ENCODE peak calls at places on chromosomes 11 and 22, in six cellular contexts. M is K562, A is GM12878, N is A549, F is endothelial cell of umbilical vein, C is HepG2. K is an unnamed sample.

GRCh38 chr22:35995345-35995744 is 33.3 kb downstream of the RBFOX2 start:
- DNase-seq in C (no peak), F (no peak), N (no peak), A (no peak), M (no peak), K (no peak)

GRCh38 chr11:95991101-95991500 is 67.2 kb upstream of the MTMR2 start:
- DNase-seq in A (no peak), C (no peak), N (no peak), F (no peak), M (no peak), K (no peak)

GRCh38 chr11:31779268-31779879 is 31.7 kb downstream of the PAX6 start:
- DNase-seq in M (no peak), N (no peak), F (peak; percentile 51), C (no peak), A (no peak), K (no peak)

GRCh38 chr11:132202621-132203020 is 832.2 kb downstream of the NTM start:
- DNase-seq in A (no peak), M (no peak), N (no peak), F (no peak), C (no peak), K (no peak)

GRCh38 chr11:14380947-14381555 is 22.1 kb upstream of the RRAS2 start:
- DNase-seq in F (peak; percentile 73), A (no peak), M (no peak), N (peak; percentile 72), C (peak; percentile 22), K (no peak)

GRCh38 chr11:113774174-113774503 is 647 bp upstream of the ZW10 start:
- DNase-seq in N (no peak), F (no peak), C (no peak), M (no peak), A (no peak), K (no peak)

GRCh38 chr11:106076421-106076922 is 675 bp downstream of the KBTBD3 start:
- DNase-seq in C (no peak), A (no peak), N (no peak), M (no peak), F (no peak), K (no peak)

GRCh38 chr22:46825145-46825544 is 62.7 kb downstream of the TBC1D22A start:
- DNase-seq in N (no peak), M (no peak), F (no peak), A (no peak), C (no peak), K (no peak)

GRCh38 chr11:69157156-69157821 is 1.6 kb downstream of the SMIM38 start:
- DNase-seq in A (no peak), C (peak; percentile 91), N (no peak), M (peak; percentile 47), F (peak; percentile 13), K (no peak)

GRCh38 chr11:12798609-12799011 is 124.4 kb downstream of the TEAD1 start:
- DNase-seq in C (no peak), A (no peak), F (no peak), N (no peak), M (no peak), K (no peak)

GRCh38 chr11:78878631-78879030 is 304.0 kb upstream of the NARS2 start:
- DNase-seq in F (no peak), A (no peak), C (no peak), M (no peak), N (no peak), K (no peak)

GRCh38 chr11:64582885-64583284 is 8.1 kb upstream of the SLC22A12 start:
- DNase-seq in A (no peak), F (no peak), C (no peak), M (no peak), N (no peak), K (no peak)

GRCh38 chr11:102239906-102240305 is 77.4 kb upstream of the BIRC3 start:
- DNase-seq in C (no peak), N (no peak), M (no peak), F (no peak), A (no peak), K (no peak)

GRCh38 chr11:68014157-68014965 is 4.2 kb downstream of the ALDH3B1 start:
- DNase-seq in F (peak; percentile 86), C (no peak), N (peak; percentile 89), M (no peak), A (no peak), K (peak; percentile 80)

GRCh38 chr22:33315954-33316353 is 257.8 kb upstream of the SYN3 start:
- DNase-seq in M (no peak), N (no peak), C (no peak), A (no peak), F (no peak), K (no peak)

GRCh38 chr22:27419473-27419872 is 382.1 kb downstream of the MN1 start:
- DNase-seq in A (no peak), F (peak; percentile 88), N (no peak), M (no peak), C (no peak), K (no peak)

GRCh38 chr11:59174664-59175033 is 2.7 kb downstream of the DTX4 start:
- DNase-seq in F (no peak), A (no peak), C (peak; percentile 68), N (no peak), M (no peak), K (no peak)

GRCh38 chr22:31625661-31626426 is 36.2 kb downstream of the PISD start:
- DNase-seq in M (peak; percentile 71), N (no peak), F (peak; percentile 82), C (no peak), A (no peak), K (no peak)

GRCh38 chr11:114149689-114150407 is 90.3 kb downstream of the ZBTB16 start:
- DNase-seq in F (no peak), M (no peak), A (no peak), N (no peak), C (no peak), K (peak; percentile 58)

GRCh38 chr11:92697461-92698314 is 271.8 kb upstream of the MTNR1B start:
- DNase-seq in N (no peak), C (no peak), F (no peak), A (no peak), M (no peak), K (no peak)

GRCh38 chr11:44949160-44950035 is 1.3 kb downstream of the TP53I11 start:
- DNase-seq in N (peak; percentile 58), C (no peak), M (peak; percentile 47), F (peak; percentile 58), A (no peak), K (peak; percentile 78)

GRCh38 chr11:64276653-64277431 is 7.6 kb downstream of the BAD start:
- DNase-seq in C (no peak), M (no peak), A (no peak), N (peak; percentile 44), F (no peak), K (no peak)

GRCh38 chr22:24803064-24803542 is 2.9 kb upstream of the SGSM1 start:
- DNase-seq in N (peak; percentile 61), A (no peak), M (peak; percentile 55), F (peak; percentile 38), C (peak; percentile 46), K (peak; percentile 36)

GRCh38 chr11:93484716-93485115 is 58.5 kb downstream of the SMCO4 start:
- DNase-seq in C (no peak), M (no peak), A (no peak), N (no peak), F (no peak), K (no peak)

GRCh38 chr22:46030241-46030880 is 53.4 kb upstream of the WNT7B start:
- DNase-seq in C (no peak), M (no peak), N (no peak), A (no peak), F (no peak), K (no peak)

GRCh38 chr11:61193596-61193995 is 9.7 kb upstream of the PGA3 start:
- DNase-seq in C (no peak), A (no peak), F (no peak), N (no peak), M (no peak), K (no peak)

GRCh38 chr11:47716692-47717091 is 1.5 kb upstream of the AGBL2 start:
- DNase-seq in N (no peak), F (no peak), M (no peak), C (no peak), A (no peak), K (peak; percentile 27)

GRCh38 chr22:39098026-39098425 is 982 bp downstream of the APOBEC3H start:
- DNase-seq in C (no peak), M (no peak), N (no peak), A (peak; percentile 76), F (no peak), K (no peak)

GRCh38 chr11:110198031-110198729 is 98.2 kb downstream of the RDX start:
- DNase-seq in F (no peak), N (no peak), M (no peak), C (no peak), A (no peak), K (no peak)

GRCh38 chr11:75845324-75845723 is 30.3 kb downstream of the UVRAG start:
- DNase-seq in N (no peak), F (no peak), C (no peak), A (no peak), M (no peak), K (no peak)

GRCh38 chr11:100830978-100831732 is 144.1 kb downstream of the ARHGAP42 start:
- DNase-seq in M (no peak), C (no peak), N (no peak), F (peak; percentile 24), A (no peak), K (no peak)

GRCh38 chr11:870127-870413 is 27.4 kb downstream of the TSPAN4 start:
- DNase-seq in C (peak; percentile 24), A (no peak), N (no peak), M (peak; percentile 44), F (no peak), K (no peak)
- H3K4me3 ChIP-seq in C (no peak overlapping the region), A (no peak overlapping the region), N (no peak overlapping the region), M (no peak overlapping the region), F (no peak overlapping the region), K (no peak overlapping the region)

DNA sequence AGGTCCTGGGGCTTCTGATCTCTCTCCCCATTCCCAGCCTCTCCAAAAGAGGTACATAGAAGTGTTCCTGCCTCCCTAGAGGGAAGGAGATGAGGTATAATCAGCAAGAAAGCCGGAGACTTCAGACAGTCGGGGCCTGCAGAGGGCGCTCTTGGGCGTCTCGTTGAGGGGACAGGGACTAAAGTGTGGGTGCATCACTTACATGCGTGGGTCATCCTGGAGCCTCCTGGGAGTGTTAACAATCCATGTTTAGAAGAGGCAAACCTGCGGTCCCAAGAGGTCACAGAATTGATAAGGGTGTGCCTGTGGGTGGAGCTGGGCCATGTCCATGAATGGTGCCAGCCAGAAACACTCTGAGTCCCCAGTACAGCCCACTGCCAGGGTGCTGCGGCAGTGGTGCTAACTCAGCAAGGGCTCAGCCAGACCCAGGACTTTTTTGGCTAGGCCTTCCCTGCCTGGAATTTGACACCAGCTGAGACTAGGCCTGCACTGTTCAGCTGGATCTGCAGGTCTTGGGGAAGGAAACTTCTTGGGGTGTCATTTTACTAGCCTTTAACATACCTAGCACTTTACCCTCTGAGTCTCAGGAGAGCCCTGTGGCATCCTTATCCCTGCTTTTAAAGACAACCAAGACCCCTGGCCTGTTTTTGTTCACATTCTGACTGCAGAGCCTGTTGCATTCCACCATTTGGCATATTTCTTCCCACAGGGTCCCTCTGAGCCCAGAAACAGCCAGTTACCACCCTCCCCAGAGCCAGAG is 5.5 kb downstream of the YDJC start:
- DNase-seq in N (no peak), C (no peak), M (peak; percentile 90), A (no peak), F (no peak), K (peak; percentile 59)
- TF ChIP-seq MYC in N (no peak), C (no peak), M (peak; percentile 56), A (no peak), F (no peak), K (no peak)

GRCh38 chr11:119338318-119338890 is 2.3 kb downstream of the C1QTNF5 start:
- DNase-seq in F (peak; percentile 90), A (no peak), N (peak; percentile 82), M (peak; percentile 88), C (peak; percentile 57), K (peak; percentile 78)
- TF ChIP-seq CTCF in F (peak; percentile 87), A (peak; percentile 75), N (peak; percentile 57), M (peak; percentile 85), C (peak; percentile 83), K (peak; percentile 86)

GRCh38 chr22:29206372-29207230 is 905 bp downstream of the EMID1 start:
- DNase-seq in F (no peak), N (no peak), A (no peak), M (no peak), C (no peak), K (no peak)
- H3K4me3 ChIP-seq in F (no peak overlapping the region), N (peak overlapping the region; percentile 67), A (peak overlapping the region; percentile 65), M (peak overlapping the region; percentile 76), C (peak overlapping the region; percentile 86), K (peak overlapping the region; percentile 81)

K was measured in NB4.